ENCODE peak calls at places on chromosomes 12 and 14, in five cellular contexts. K, T, U, D and C are unnamed samples.

GRCh38 chr12:21428241-21428640 is 9.2 kb upstream of the PYROXD1 start:
- DNase-seq in U (peak), T (no peak), K (no peak), D (no peak), C (peak)

GRCh38 chr14:72024504-72024903 is 92.3 kb downstream of the RGS6 start:
- DNase-seq in T (no peak), K (no peak), U (no peak), D (no peak), C (no peak)

GRCh38 chr14:96055753-96056508 is 16.8 kb downstream of the C14orf132 start:
- DNase-seq in T (no peak), D (no peak), K (peak), U (no peak), C (no peak)

GRCh38 chr12:19614601-19615442 is 175.5 kb downstream of the AEBP2 start:
- DNase-seq in U (no peak), K (no peak), D (no peak), T (no peak), C (no peak)

GRCh38 chr12:15787801-15788200 is 1.4 kb downstream of the EPS8 start:
- DNase-seq in K (no peak), T (no peak), U (no peak), D (no peak), C (no peak)

GRCh38 chr12:30694412-30694955 is 1.2 kb downstream of the IPO8 start:
- DNase-seq in U (no peak), K (no peak), D (no peak), T (no peak), C (peak)

GRCh38 chr14:51442513-51443175 is 202.6 kb downstream of the TMX1 start:
- DNase-seq in D (peak), U (peak), K (no peak), T (no peak), C (peak)

GRCh38 chr12:59929091-59929490 is 333.3 kb downstream of the SLC16A7 start:
- DNase-seq in K (no peak), D (no peak), T (no peak), U (peak), C (peak)

GRCh38 chr14:68232643-68233055 is 413.1 kb downstream of the RAD51B start:
- DNase-seq in U (peak), D (peak), K (no peak), T (no peak), C (peak)

GRCh38 chr12:85733441-85733840 is 102.8 kb downstream of the RASSF9 start:
- DNase-seq in T (no peak), D (no peak), U (peak), K (no peak), C (peak)

GRCh38 chr12:92509156-92509758 is 193.5 kb upstream of the PLEKHG7 start:
- DNase-seq in K (no peak), U (no peak), T (no peak), D (no peak), C (peak)

GRCh38 chr14:95231966-95232365 is 74.6 kb upstream of the DICER1 start:
- DNase-seq in K (no peak), U (no peak), D (no peak), T (no peak), C (no peak)

GRCh38 chr12:131872154-131873046 is 22.0 kb upstream of the ULK1 start:
- DNase-seq in D (no peak), K (no peak), T (no peak), U (peak), C (peak)

GRCh38 chr12:53123578-53124351 is 20.5 kb downstream of the SOAT2 start:
- DNase-seq in U (peak), D (no peak), T (no peak), K (no peak), C (peak)

GRCh38 chr12:65867428-65867827 is 43.1 kb downstream of the HMGA2 start:
- DNase-seq in T (no peak), D (no peak), K (no peak), U (peak), C (peak)

GRCh38 chr12:110563702-110564470 is 19.2 kb downstream of the PPTC7 start:
- DNase-seq in K (no peak), D (no peak), T (no peak), U (peak), C (peak)

GRCh38 chr12:47549258-47549657 is 156.6 kb downstream of the RPAP3 start:
- DNase-seq in U (no peak), D (no peak), T (no peak), K (no peak), C (peak)

GRCh38 chr12:47545938-47546609 is 159.8 kb downstream of the RPAP3 start:
- DNase-seq in K (no peak), U (no peak), T (no peak), D (no peak), C (peak)

GRCh38 chr12:47551426-47551851 is 154.4 kb downstream of the RPAP3 start:
- DNase-seq in K (no peak), T (no peak), D (no peak), U (no peak), C (peak)

DNA sequence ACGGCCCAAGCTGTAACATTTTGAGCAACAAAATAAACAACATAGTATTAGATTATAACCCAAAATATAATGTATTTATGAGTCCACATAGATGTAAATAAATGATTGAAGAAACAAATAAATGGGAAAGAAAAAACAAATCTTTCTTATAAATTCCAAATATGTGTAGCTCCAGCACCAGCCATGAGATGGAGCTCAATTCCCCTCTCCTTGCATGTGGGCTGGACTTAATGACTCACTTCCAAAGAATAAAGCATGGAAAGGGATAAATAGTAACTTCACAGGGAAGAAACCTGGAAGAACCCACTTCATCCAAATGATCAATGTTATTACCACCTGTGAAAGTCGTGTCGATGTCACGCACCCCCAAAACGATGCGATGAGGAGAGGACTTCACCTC is 158.8 kb downstream of the RPAP3 start:
- DNase-seq in K (no peak), U (peak), D (peak), T (no peak), C (peak)
- TF ChIP-seq CTCF in K (no peak), U (peak), D (peak), T (no peak), C (peak)

DNA sequence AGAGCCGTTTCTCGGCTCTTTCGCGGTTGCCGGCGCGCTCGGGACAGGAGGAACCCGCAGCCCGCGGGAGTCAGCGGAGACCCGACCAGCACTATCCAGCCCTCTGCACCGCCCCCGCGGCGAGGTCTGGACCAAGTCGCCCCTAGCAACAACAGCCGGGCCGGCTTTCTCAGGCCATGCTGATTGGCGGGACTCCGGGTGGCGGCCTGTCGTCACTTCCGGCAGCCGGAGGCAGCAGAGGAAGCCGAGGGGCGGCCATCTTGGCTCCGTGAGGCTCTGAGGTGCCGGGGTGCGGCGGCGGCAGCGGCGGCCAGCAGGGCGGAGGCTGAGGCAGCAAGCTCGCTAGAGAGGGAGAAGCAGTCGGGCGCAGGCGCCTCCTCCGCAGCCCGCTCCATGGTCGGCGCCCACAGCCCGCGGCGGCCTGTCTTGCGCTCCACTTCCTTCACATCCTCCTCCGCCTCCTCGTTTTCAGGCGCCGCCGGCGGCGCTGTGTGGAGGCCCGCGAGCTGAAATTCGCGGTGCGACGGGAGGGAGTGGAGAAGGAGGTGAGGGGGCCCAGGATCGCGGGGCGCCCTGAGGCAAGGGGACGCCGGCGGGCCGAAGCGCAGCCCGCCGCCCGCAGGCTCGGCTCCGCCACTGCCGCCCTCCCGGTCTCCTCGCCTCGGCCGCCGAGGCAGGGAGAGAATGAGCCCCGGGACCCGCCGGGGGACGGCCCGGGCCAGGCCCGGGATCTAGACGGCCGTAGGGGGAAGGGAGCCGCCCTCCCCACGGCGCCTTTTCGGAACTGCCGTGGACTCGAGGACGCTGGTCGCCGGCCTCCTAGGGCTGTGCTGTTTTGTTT is at the start of gene MARK3:
- DNase-seq in T (peak), D (peak), K (peak), U (peak), C (peak)
- TF ChIP-seq CTCF in T (peak), D (peak), K (peak), U (peak), C (no peak)

DNA sequence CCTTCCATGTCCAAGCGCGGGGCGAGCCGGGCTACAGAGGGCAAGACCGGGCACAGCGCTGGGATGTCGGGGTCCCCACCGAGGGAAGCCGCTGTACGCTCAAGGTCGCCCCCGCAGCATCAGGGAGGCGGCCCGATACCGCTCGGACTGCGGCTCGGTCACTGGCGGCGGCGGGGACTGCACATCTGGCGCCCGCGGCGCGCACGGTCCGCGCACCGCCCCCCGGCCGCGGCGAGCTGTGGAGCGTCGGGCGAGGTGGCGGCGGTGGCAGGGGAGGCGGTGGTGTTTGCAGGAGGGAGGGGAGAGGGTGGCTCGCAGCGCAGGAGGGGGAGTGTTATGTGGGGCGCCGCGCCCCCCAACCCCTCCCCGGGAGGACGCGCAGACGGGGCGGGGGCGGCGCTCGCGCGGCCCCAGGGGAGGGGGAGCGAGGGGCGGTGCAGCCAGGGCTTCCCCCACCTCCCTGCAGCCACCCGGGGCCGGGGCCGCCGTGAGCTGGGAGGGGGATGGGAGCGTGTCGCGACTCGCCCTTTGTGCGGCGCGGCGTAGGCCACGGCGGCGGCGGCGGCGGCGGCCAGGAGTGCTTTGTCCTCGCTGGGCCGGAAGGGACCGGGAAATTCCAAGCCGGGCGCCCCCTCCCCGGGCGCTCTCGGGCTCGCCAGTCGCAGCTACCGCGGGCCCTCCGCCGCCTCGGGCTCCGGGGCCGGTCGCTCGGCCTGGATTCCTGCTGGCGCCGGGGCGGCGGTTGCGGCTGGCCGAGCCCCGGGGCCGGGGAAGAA is at the start of gene NUAK1:
- DNase-seq in U (peak), D (no peak), T (no peak), K (peak), C (peak)
- TF ChIP-seq CTCF in U (no peak), D (no peak), T (peak), K (no peak), C (no peak)

DNA sequence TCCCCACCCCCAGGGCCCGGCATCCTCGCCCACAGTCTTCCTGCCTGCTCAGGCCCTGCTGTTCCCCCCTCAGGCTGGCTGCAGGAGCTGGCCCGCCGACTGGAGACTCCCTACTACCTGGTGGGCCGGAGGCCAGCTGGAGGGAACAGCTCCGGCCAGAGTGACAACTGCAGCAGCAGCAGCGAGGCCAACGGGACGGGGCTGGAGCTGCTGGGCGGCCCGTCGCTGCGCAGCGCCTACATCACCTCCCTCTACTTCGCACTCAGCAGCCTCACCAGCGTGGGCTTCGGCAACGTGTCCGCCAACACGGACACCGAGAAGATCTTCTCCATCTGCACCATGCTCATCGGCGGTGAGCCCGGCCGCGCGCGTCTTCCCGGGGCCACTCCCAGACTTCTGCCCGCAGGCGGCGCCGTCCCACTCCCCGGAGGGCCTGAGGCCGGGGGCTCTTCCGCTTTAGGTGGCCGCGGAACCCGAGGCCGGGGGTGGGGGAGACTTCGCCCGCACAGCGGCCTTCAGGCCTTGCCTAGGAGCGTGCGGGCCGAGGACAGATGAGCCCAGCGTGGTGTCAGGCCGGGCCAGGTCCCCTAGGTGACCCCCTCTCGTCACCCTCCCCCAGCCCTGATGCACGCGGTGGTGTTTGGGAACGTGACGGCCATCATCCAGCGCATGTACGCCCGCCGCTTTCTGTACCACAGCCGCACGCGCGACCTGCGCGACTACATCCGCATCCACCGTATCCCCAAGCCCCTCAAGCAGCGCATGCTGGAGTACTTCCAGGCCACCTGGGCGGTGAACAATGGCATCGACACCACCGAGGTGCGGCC is 10.2 kb downstream of the KCNH3 start:
- DNase-seq in T (no peak), U (no peak), D (no peak), K (no peak), C (peak)
- TF ChIP-seq CTCF in T (peak), U (peak), D (peak), K (peak), C (peak)